ENCODE peak calls at places on chromosomes 12 and 14, in six cellular contexts. Z, D, R, G, O and V are unnamed samples.

GRCh38 chr12:6332459-6332858 is 9.4 kb downstream of the TNFRSF1A start:
- DNase-seq in R (no peak), O (no peak), D (no peak), G (no peak), Z (peak; percentile 66), V (no peak)

GRCh38 chr14:68843471-68844209 is 50.8 kb upstream of the ZFP36L1 start:
- DNase-seq in O (peak; percentile 38), D (peak; percentile 50), Z (peak; percentile 57), G (peak; percentile 38), R (peak; percentile 74), V (peak; percentile 67)

GRCh38 chr14:89314274-89314673 is 102.8 kb downstream of the FOXN3 start:
- DNase-seq in Z (no peak), O (no peak), G (no peak), R (no peak), D (no peak), V (no peak)

GRCh38 chr12:64609543-64610091 is 678 bp upstream of the RASSF3 start:
- DNase-seq in D (no peak), R (no peak), G (no peak), Z (peak; percentile 24), O (peak; percentile 24), V (no peak)

GRCh38 chr12:73906757-73907156 is 630.9 kb upstream of the ATXN7L3B start:
- DNase-seq in D (no peak), Z (no peak), R (no peak), G (no peak), O (no peak), V (no peak)

GRCh38 chr14:31449971-31450610 is 7.2 kb downstream of the DTD2 start:
- DNase-seq in O (no peak), R (no peak), G (peak; percentile 18), D (no peak), Z (peak; percentile 26), V (no peak)

GRCh38 chr14:87312138-87312537 is 680.8 kb downstream of the GALC start:
- DNase-seq in G (no peak), D (no peak), O (no peak), Z (no peak), R (no peak), V (no peak)

GRCh38 chr14:104800600-104801283 is at the start of gene ZBTB42:
- DNase-seq in G (peak; percentile 47), D (no peak), R (peak; percentile 67), O (peak; percentile 68), Z (peak; percentile 38), V (peak; percentile 91)

GRCh38 chr12:110281549-110282342 is 699 bp downstream of the ATP2A2 start:
- DNase-seq in R (peak; percentile 31), Z (peak; percentile 69), G (no peak), D (peak; percentile 42), O (peak; percentile 9), V (no peak)

GRCh38 chr14:81388236-81388801 is 11.8 kb downstream of the STON2 start:
- DNase-seq in Z (no peak), G (no peak), D (no peak), R (no peak), O (no peak), V (no peak)

GRCh38 chr12:22046090-22046967 is at the start of gene CMAS:
- DNase-seq in D (peak; percentile 81), R (peak; percentile 78), O (peak; percentile 65), G (peak; percentile 75), Z (peak; percentile 69), V (peak; percentile 89)

GRCh38 chr12:22042981-22043669 is 2.9 kb upstream of the CMAS start:
- DNase-seq in G (no peak), O (no peak), Z (peak; percentile 14), R (no peak), D (no peak), V (no peak)

GRCh38 chr12:106179086-106179485 is 40.3 kb upstream of the NUAK1 start:
- DNase-seq in Z (no peak), G (peak; percentile 35), R (no peak), O (no peak), D (no peak), V (no peak)

GRCh38 chr14:101088395-101088667 is 184.8 kb upstream of the RTL1 start:
- DNase-seq in D (no peak), R (no peak), G (no peak), Z (no peak), O (no peak), V (peak; percentile 17)

GRCh38 chr14:93081875-93082570 is 33.7 kb downstream of the ITPK1 start:
- DNase-seq in R (no peak), O (peak; percentile 26), Z (no peak), G (no peak), D (no peak), V (no peak)

GRCh38 chr12:109679716-109680520 is 33.7 kb upstream of the FAM222A start:
- DNase-seq in G (peak; percentile 93), Z (no peak), R (no peak), D (no peak), O (no peak), V (no peak)

GRCh38 chr12:75481774-75482173 is 1.2 kb downstream of the GLIPR1 start:
- DNase-seq in O (no peak), D (no peak), R (no peak), G (no peak), Z (peak; percentile 53), V (no peak)

GRCh38 chr14:105074601-105075053 is 9.4 kb upstream of the GPR132 start:
- DNase-seq in G (no peak), D (no peak), O (no peak), R (no peak), Z (no peak), V (peak; percentile 23)

GRCh38 chr14:51004801-51005526 is 60.7 kb upstream of the PYGL start:
- DNase-seq in R (no peak), O (no peak), D (no peak), Z (peak; percentile 62), G (no peak), V (no peak)

GRCh38 chr12:121443193-121443829 is 43.4 kb downstream of the RNF34 start:
- DNase-seq in D (peak; percentile 74), O (peak; percentile 21), Z (peak; percentile 60), G (peak; percentile 79), R (peak; percentile 60), V (peak; percentile 97)

GRCh38 chr14:24438198-24439095 is 4.1 kb downstream of the SDR39U1 start:
- DNase-seq in Z (no peak), G (no peak), D (no peak), R (no peak), O (no peak), V (no peak)

GRCh38 chr12:45580570-45580969 is 148.9 kb upstream of the ARID2 start:
- DNase-seq in Z (no peak), O (no peak), G (no peak), R (no peak), D (no peak), V (no peak)

GRCh38 chr12:121114019-121114639 is 18.5 kb upstream of the P2RX7 start:
- DNase-seq in R (no peak), O (no peak), G (no peak), D (no peak), Z (peak; percentile 39), V (no peak)

GRCh38 chr14:71714225-71714624 is 218.0 kb upstream of the RGS6 start:
- DNase-seq in R (no peak), O (no peak), D (no peak), G (no peak), Z (no peak), V (no peak)